ENCODE peak calls at places on chromosomes 16 and 17, in seven cellular contexts. M, L, N, E, X, H and A are unnamed samples.

GRCh38 chr17:75352079-75352569 is 53.4 kb downstream of the GRB2 start:
- DNase-seq in M (no peak), L (no peak), N (no peak), E (peak), X (no peak), H (peak), A (peak)

GRCh38 chr16:56869513-56870270 is 4.7 kb downstream of the SLC12A3 start:
- DNase-seq in M (peak), L (peak), N (peak), E (peak), X (peak), H (no peak), A (no peak)

GRCh38 chr16:85296859-85297698 is 184.8 kb upstream of the CIBAR2 start:
- DNase-seq in M (no peak), L (peak), N (peak), E (peak), X (peak), H (peak), A (peak)

GRCh38 chr17:67139784-67140665 is 95.7 kb downstream of the CACNG1 start:
- DNase-seq in M (no peak), L (no peak), N (peak), E (peak), X (peak), H (no peak), A (no peak)

GRCh38 chr16:29809850-29810698 is 1.9 kb upstream of the PRRT2 start:
- DNase-seq in M (no peak), L (no peak), N (no peak), E (no peak), X (no peak), H (no peak), A (peak)

GRCh38 chr17:77821114-77821513 is 137.4 kb upstream of the TNRC6C start:
- DNase-seq in M (no peak), L (no peak), N (peak), E (no peak), X (peak), H (no peak), A (peak)

GRCh38 chr16:5412721-5413120 is 315.1 kb upstream of the EEF2KMT start:
- DNase-seq in M (no peak), L (no peak), N (no peak), E (no peak), X (no peak), H (no peak), A (peak)

GRCh38 chr16:82329504-82330192 is 159.6 kb upstream of the MPHOSPH6 start:
- DNase-seq in M (peak), L (no peak), N (peak), E (no peak), X (peak), H (peak), A (peak)

GRCh38 chr17:10295728-10296343 is 77.0 kb downstream of the MYH13 start:
- DNase-seq in M (peak), L (peak), N (peak), E (peak), X (peak), H (peak), A (peak)

GRCh38 chr17:75555679-75556153 is 30.2 kb downstream of the LLGL2 start:
- DNase-seq in M (no peak), L (no peak), N (no peak), E (no peak), X (no peak), H (no peak), A (no peak)

GRCh38 chr16:16028311-16028999 is 79.0 kb downstream of the ABCC1 start:
- DNase-seq in M (no peak), L (no peak), N (no peak), E (no peak), X (no peak), H (no peak), A (no peak)

GRCh38 chr16:16030449-16030848 is 81.0 kb downstream of the ABCC1 start:
- DNase-seq in M (peak), L (no peak), N (no peak), E (no peak), X (no peak), H (no peak), A (no peak)

GRCh38 chr16:16027728-16028310 is 78.4 kb downstream of the ABCC1 start:
- DNase-seq in M (no peak), L (no peak), N (no peak), E (no peak), X (no peak), H (no peak), A (no peak)

GRCh38 chr16:16031401-16031800 is 82.0 kb downstream of the ABCC1 start:
- DNase-seq in M (no peak), L (no peak), N (no peak), E (no peak), X (no peak), H (no peak), A (no peak)

GRCh38 chr16:16029431-16030011 is 80.1 kb downstream of the ABCC1 start:
- DNase-seq in M (no peak), L (no peak), N (no peak), E (peak), X (no peak), H (no peak), A (no peak)
- TF ChIP-seq CTCF in M (no peak), L (no peak), N (no peak), E (no peak), X (no peak), H (no peak), A (no peak)

GRCh38 chr17:32591428-32591827 is 104.6 kb downstream of the CDK5R1 start:
- DNase-seq in M (no peak), L (no peak), N (no peak), E (no peak), X (no peak), H (no peak), A (no peak)

GRCh38 chr17:32590974-32591373 is 104.2 kb downstream of the CDK5R1 start:
- DNase-seq in M (no peak), L (no peak), N (no peak), E (no peak), X (no peak), H (no peak), A (no peak)

GRCh38 chr17:32586666-32587065 is 99.9 kb downstream of the CDK5R1 start:
- DNase-seq in M (no peak), L (no peak), N (no peak), E (peak), X (no peak), H (no peak), A (no peak)

GRCh38 chr17:32588135-32588534 is 101.3 kb downstream of the CDK5R1 start:
- DNase-seq in M (no peak), L (no peak), N (no peak), E (no peak), X (no peak), H (no peak), A (no peak)

DNA sequence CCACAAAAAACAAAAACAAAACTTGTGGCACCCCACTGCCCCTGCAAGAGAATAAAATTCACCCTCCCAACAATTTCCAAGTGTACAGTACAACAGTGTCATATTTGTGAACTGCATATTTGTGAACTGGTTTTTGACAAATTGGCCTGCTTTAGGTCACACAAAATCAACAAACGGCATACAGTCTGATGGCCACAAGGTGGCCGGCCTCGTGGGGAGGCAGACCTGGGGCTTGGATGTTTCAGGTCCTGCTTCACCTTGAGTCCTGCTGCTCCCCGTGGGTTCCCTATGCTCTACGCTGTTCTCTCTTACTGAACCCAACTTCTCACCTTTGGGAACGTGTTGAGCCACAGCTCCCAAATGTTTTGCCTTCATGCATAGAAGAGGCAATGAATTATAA is 102.2 kb downstream of the CDK5R1 start:
- DNase-seq in M (no peak), L (peak), N (peak), E (no peak), X (peak), H (no peak), A (no peak)
- TF ChIP-seq CTCF in M (no peak), L (peak), N (peak), E (no peak), X (peak), H (peak), A (no peak)

GRCh38 chr17:41917957-41918391 is 777 bp downstream of the ACLY start:
- DNase-seq in M (peak), L (no peak), N (no peak), E (peak), X (no peak), H (peak), A (peak)
- TF ChIP-seq CTCF in M (no peak), L (no peak), N (peak), E (no peak), X (no peak), H (no peak), A (no peak)

DNA sequence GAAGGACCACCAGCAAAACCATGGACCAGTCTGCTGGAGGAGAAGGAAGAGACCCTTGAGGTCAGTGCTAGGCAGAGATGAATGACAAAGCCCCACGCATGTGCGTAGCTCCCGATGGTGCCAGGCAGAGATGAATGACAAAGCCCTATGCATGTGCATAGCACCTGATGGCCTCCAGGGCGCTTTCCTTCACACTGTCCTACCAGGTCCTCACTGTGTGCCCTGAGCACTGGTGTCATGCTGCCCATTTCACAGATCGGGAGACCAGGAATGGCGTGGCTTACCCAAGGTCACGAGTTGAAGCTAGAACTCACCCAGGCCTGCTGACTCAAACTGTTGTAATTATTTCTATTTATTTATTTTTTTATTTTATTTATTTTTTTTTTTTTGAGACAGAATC is 149.6 kb downstream of the KATNIP start:
- DNase-seq in M (no peak), L (no peak), N (no peak), E (no peak), X (no peak), H (no peak), A (no peak)
- TF ChIP-seq CTCF in M (no peak), L (no peak), N (no peak), E (no peak), X (no peak), H (no peak), A (no peak)

GRCh38 chr16:70250748-70251650 is 741 bp downstream of the EXOSC6 start:
- DNase-seq in M (no peak), L (no peak), N (peak), E (peak), X (peak), H (no peak), A (peak)

GRCh38 chr16:70254095-70254964 is 2.6 kb upstream of the EXOSC6 start:
- DNase-seq in M (no peak), L (no peak), N (no peak), E (no peak), X (no peak), H (no peak), A (no peak)

GRCh38 chr16:70251651-70252354 is at the start of gene EXOSC6:
- DNase-seq in M (peak), L (peak), N (peak), E (peak), X (peak), H (peak), A (peak)

GRCh38 chr16:70253291-70254094 is 1.8 kb upstream of the EXOSC6 start:
- DNase-seq in M (no peak), L (peak), N (peak), E (peak), X (peak), H (no peak), A (peak)

DNA sequence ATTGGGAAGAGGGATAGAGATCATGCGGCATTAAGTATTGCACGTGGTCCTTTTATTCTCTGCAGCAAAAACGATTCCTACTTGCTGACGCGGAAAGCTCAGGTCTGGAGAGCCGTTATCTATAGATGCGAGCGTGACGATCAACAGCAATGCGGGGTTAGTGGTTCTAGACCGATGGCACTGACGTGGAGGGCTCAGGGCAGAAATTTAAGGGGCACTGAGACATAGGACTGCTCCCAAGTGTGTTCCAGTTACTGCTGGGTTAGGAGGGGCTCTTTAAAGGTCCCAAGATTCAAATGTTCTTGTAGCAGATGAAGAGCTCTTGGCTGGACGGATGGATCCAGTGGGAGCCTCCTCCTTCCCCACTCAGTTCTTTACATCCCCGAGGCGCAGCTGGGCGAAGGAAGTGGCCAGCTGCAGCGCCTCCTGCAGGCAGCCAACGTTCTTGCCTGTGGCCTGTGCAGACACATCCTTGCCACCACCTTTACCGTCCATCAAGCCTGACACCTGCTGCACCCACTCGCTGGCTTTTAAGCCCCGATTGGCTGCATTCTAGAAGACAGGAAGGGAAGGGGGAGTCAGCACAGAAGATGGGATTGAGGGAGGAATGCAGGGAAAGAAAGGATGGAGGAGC is 732 bp upstream of the EXOSC6 start:
- DNase-seq in M (no peak), L (no peak), N (no peak), E (no peak), X (peak), H (no peak), A (peak)
- TF ChIP-seq CTCF in M (no peak), L (peak), N (peak), E (peak), X (peak), H (peak), A (peak)

DNA sequence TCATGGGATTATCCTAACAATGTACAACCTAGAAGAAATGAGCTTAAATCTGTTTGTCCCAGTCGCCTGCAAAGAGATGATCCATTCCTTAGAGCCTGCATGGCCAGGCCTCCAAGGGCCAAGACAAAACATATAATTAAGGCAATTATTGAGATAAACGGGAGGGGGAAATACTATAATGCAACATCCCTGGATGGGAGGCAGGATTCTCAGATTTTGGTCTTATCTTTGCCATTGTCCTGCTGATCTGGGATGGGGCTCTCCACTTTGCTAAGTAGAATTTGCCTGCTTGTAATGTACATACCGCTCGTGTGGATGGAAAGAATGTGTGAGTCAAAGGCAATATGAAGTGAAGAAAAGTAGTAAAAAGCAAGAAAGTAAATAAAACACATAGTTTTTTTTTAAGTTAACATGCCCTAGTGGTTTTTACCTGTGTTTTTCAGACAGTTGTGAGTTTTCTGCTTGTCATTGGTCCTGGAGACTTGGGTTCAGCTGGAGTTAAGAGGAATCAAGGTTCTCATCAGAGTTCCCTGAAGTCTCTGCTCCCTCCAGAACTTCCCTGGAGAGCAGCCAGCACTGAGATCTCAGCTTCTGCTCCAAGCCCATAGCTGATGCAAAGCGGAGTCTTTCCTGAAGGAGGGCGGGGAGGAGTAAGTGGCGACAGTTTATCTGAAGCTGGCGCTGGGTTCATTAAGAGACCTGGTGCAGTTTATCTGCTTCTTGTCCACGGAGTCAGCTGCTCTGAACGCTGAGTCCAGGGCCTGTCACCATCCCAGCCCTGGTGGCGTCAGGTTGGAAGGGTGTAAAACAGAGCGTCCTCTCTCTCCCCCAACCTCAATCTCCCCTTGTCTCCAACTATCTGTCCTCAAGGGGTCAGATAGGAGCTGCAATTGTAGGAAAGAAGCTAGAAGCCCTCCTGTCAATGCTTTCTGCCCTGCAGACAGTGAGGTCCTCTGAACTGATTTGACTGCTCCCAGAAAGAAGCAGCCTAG is 30.1 kb downstream of the HOXB1 start:
- DNase-seq in M (no peak), L (no peak), N (no peak), E (no peak), X (peak), H (no peak), A (no peak)
- TF ChIP-seq CTCF in M (no peak), L (no peak), N (no peak), E (no peak), X (peak), H (no peak), A (peak)

GRCh38 chr16:88655733-88656281 is 5.0 kb upstream of the CYBA start:
- DNase-seq in M (no peak), L (no peak), N (no peak), E (no peak), X (no peak), H (no peak), A (no peak)

GRCh38 chr16:88654363-88655052 is 3.7 kb upstream of the CYBA start:
- DNase-seq in M (no peak), L (no peak), N (no peak), E (no peak), X (no peak), H (no peak), A (no peak)

GRCh38 chr16:88656291-88656980 is 5.6 kb upstream of the CYBA start:
- DNase-seq in M (no peak), L (no peak), N (no peak), E (no peak), X (no peak), H (no peak), A (no peak)

GRCh38 chr16:88653606-88654362 is 2.9 kb upstream of the CYBA start:
- DNase-seq in M (no peak), L (no peak), N (no peak), E (no peak), X (no peak), H (no peak), A (no peak)

GRCh38 chr16:88655053-88655732 is 4.3 kb upstream of the CYBA start:
- DNase-seq in M (no peak), L (no peak), N (no peak), E (no peak), X (no peak), H (no peak), A (no peak)
- TF ChIP-seq CTCF in M (no peak), L (no peak), N (no peak), E (no peak), X (no peak), H (no peak), A (no peak)

GRCh38 chr16:46748775-46749705 is 896 bp upstream of the MYLK3 start:
- DNase-seq in M (no peak), L (no peak), N (no peak), E (no peak), X (no peak), H (no peak), A (no peak)
- TF ChIP-seq CTCF in M (no peak), L (no peak), N (no peak), E (no peak), X (no peak), H (no peak), A (no peak)

GRCh38 chr17:64145751-64146417 is 15.9 kb upstream of the ERN1 start:
- DNase-seq in M (peak), L (peak), N (peak), E (peak), X (peak), H (peak), A (peak)

GRCh38 chr17:64147110-64148016 is 17.4 kb upstream of the ERN1 start:
- DNase-seq in M (no peak), L (no peak), N (peak), E (peak), X (peak), H (no peak), A (no peak)

GRCh38 chr17:64146418-64147109 is 16.6 kb upstream of the ERN1 start:
- DNase-seq in M (peak), L (no peak), N (peak), E (peak), X (peak), H (peak), A (peak)

GRCh38 chr17:64148017-64148631 is 18.2 kb upstream of the ERN1 start:
- DNase-seq in M (no peak), L (no peak), N (peak), E (peak), X (no peak), H (no peak), A (no peak)

DNA sequence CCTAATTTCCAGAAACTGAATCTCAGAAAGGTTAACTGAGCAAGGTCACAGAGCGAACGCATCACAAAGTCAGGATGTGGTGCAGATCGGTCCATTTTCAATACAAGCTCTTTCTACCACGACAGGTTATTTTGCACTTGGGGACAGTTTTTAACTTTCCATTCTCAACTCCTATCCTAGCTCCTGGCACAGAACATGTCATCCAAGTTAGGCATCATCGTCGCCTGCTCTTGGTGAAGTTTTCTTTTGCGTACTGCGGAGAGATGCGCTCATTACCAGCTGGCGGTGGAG is 15.5 kb upstream of the ERN1 start:
- DNase-seq in M (no peak), L (no peak), N (no peak), E (no peak), X (no peak), H (no peak), A (no peak)
- TF ChIP-seq CTCF in M (no peak), L (no peak), N (peak), E (no peak), X (no peak), H (no peak), A (no peak)

GRCh38 chr17:3641717-3642486 is 5.3 kb downstream of the CTNS start:
- DNase-seq in M (no peak), L (no peak), N (peak), E (no peak), X (peak), H (no peak), A (no peak)

GRCh38 chr17:3647769-3648540 is 11.4 kb downstream of the CTNS start:
- DNase-seq in M (no peak), L (peak), N (peak), E (peak), X (peak), H (peak), A (peak)

GRCh38 chr17:3645310-3645709 is 8.8 kb downstream of the CTNS start:
- DNase-seq in M (no peak), L (no peak), N (no peak), E (no peak), X (no peak), H (no peak), A (no peak)

GRCh38 chr17:3647251-3647650 is 10.7 kb downstream of the CTNS start:
- DNase-seq in M (no peak), L (no peak), N (no peak), E (no peak), X (no peak), H (no peak), A (no peak)
- TF ChIP-seq CTCF in M (no peak), L (no peak), N (no peak), E (no peak), X (no peak), H (no peak), A (no peak)